ENCODE peak calls at places on chromosomes 6 and 20, in four cellular contexts. Z is fibroblast of the aortic adventitia; R is stimulated activated CD4-positive, alpha-beta T cell treated with anti-CD3 and anti-CD28 coated beads, Interleukin-12 subunit alpha, Interleukin-12 subunit beta, amount 100 ng/mL, for 48 hours; Y is uterus. D is an unnamed sample.

GRCh38 chr20:46897471-46897870 is 2.8 kb downstream of the EYA2 start:
- DNase-seq in Z (no peak), R (no peak), Y (no peak), D (peak)

GRCh38 chr20:37939701-37940151 is 36.8 kb downstream of the VSTM2L start:
- DNase-seq in Z (no peak), R (no peak), Y (no peak), D (no peak)

GRCh38 chr6:65199121-65199520 is 507.9 kb downstream of the EYS start:
- DNase-seq in Z (no peak), R (no peak), Y (no peak), D (no peak)

GRCh38 chr6:170291271-170292110 is 613 bp upstream of the DLL1 start:
- DNase-seq in Z (no peak), R (no peak), Y (peak), D (peak)

GRCh38 chr6:130900913-130901312 is 73.7 kb downstream of the SMLR1 start:
- DNase-seq in Z (peak), R (no peak), Y (peak), D (no peak)

GRCh38 chr6:40550096-40550731 is 37.0 kb downstream of the LRFN2 start:
- DNase-seq in Z (peak), R (peak), Y (no peak), D (no peak)

GRCh38 chr6:26272171-26272631 is 92.8 kb upstream of the BTN3A2 start:
- DNase-seq in Z (no peak), R (no peak), Y (peak), D (peak)

GRCh38 chr20:8583209-8584106 is 451.4 kb downstream of the PLCB1 start:
- DNase-seq in Z (peak), R (no peak), Y (no peak), D (no peak)

GRCh38 chr6:5595184-5595583 is 333.9 kb downstream of the FARS2 start:
- DNase-seq in Z (no peak), R (no peak), Y (no peak), D (no peak)

GRCh38 chr6:56727097-56727845 is 84.6 kb upstream of the DST start:
- DNase-seq in Z (peak), R (no peak), Y (no peak), D (no peak)

GRCh38 chr6:154824076-154824475 is 90.9 kb downstream of the SCAF8 start:
- DNase-seq in Z (no peak), R (no peak), Y (no peak), D (no peak)

GRCh38 chr6:118748311-118749062 is 97.1 kb upstream of the CEP85L start:
- DNase-seq in Z (peak), R (no peak), Y (no peak), D (peak)

GRCh38 chr20:13442990-13443389 is 195.7 kb downstream of the TASP1 start:
- DNase-seq in Z (no peak), R (no peak), Y (no peak), D (no peak)

GRCh38 chr20:24981750-24982149 is 10.8 kb downstream of the APMAP start:
- DNase-seq in Z (no peak), R (no peak), Y (no peak), D (no peak)

GRCh38 chr6:114042267-114043075 is 71.5 kb upstream of the HDAC2 start:
- DNase-seq in Z (no peak), R (peak), Y (no peak), D (no peak)

GRCh38 chr20:60210779-60211617 is 252.8 kb downstream of the CDH26 start:
- DNase-seq in Z (peak), R (peak), Y (no peak), D (peak)

GRCh38 chr20:62786100-62786499 is 10.2 kb upstream of the MRGBP start:
- DNase-seq in Z (no peak), R (no peak), Y (no peak), D (peak)

GRCh38 chr6:79984261-79984660 is 20.2 kb upstream of the TTK start:
- DNase-seq in Z (peak), R (no peak), Y (no peak), D (no peak)

GRCh38 chr6:139027620-139028182 is 844 bp upstream of the ABRACL start:
- DNase-seq in Z (peak), R (peak), Y (no peak), D (peak)

GRCh38 chr20:3446779-3447178 is 24.0 kb upstream of the ATRN start:
- DNase-seq in Z (no peak), R (no peak), Y (no peak), D (no peak)

GRCh38 chr6:105177521-105177920 is 2.3 kb downstream of the POPDC3 start:
- DNase-seq in Z (no peak), R (no peak), Y (no peak), D (no peak)

GRCh38 chr20:48638546-48638945 is 189.3 kb downstream of the PREX1 start:
- DNase-seq in Z (peak), R (no peak), Y (no peak), D (no peak)